ENCODE peak calls at places on chromosome 1, in ten cellular contexts. One of them, this sample, is unnamed. For H3K4me1, the result is how much of the 10 kb centered on the place peaks cover.

GRCh38 chr1:117127840-117128239 is 6.3 kb upstream of the TRIM45 start:
- DNase-seq in tibial artery: no peak
- DNase-seq in stomach: no peak
- DNase-seq in neuronal stem cell: no peak
- DNase-seq in fibroblast of lung: no peak
- DNase-seq in kidney: no peak
- DNase-seq in A549: no peak
- DNase-seq in neural progenitor cell: no peak
- DNase-seq in mammary epithelial cell: no peak
- DNase-seq in uterus: no peak
- DNase-seq in this sample: no peak

GRCh38 chr1:55212349-55213028 is 2.7 kb downstream of the USP24 start:
- DNase-seq in A549: no peak
- DNase-seq in kidney: no peak
- DNase-seq in neuronal stem cell: no peak
- DNase-seq in tibial artery: no peak
- DNase-seq in fibroblast of lung: no peak
- DNase-seq in neural progenitor cell: no peak
- DNase-seq in uterus: no peak
- DNase-seq in mammary epithelial cell: no peak
- DNase-seq in stomach: no peak
- DNase-seq in this sample: peak

GRCh38 chr1:195981448-195982139 is 626.6 kb downstream of the KCNT2 start:
- DNase-seq in fibroblast of lung: peak
- DNase-seq in tibial artery: no peak
- DNase-seq in neuronal stem cell: no peak
- DNase-seq in uterus: no peak
- DNase-seq in stomach: no peak
- DNase-seq in neural progenitor cell: no peak
- DNase-seq in kidney: no peak
- DNase-seq in mammary epithelial cell: peak
- DNase-seq in A549: peak
- DNase-seq in this sample: no peak

GRCh38 chr1:194723067-194723466 is 1536.7 kb upstream of the B3GALT2 start:
- DNase-seq in A549: no peak
- DNase-seq in stomach: no peak
- DNase-seq in fibroblast of lung: peak
- DNase-seq in mammary epithelial cell: peak
- DNase-seq in uterus: no peak
- DNase-seq in neural progenitor cell: no peak
- DNase-seq in tibial artery: no peak
- DNase-seq in kidney: no peak
- DNase-seq in neuronal stem cell: no peak
- DNase-seq in this sample: no peak

GRCh38 chr1:89697397-89697796 is 64.5 kb downstream of the LRRC8C start:
- DNase-seq in A549: no peak
- DNase-seq in kidney: no peak
- DNase-seq in stomach: no peak
- DNase-seq in mammary epithelial cell: no peak
- DNase-seq in neural progenitor cell: no peak
- DNase-seq in neuronal stem cell: no peak
- DNase-seq in tibial artery: no peak
- DNase-seq in uterus: no peak
- DNase-seq in fibroblast of lung: no peak
- DNase-seq in this sample: no peak

GRCh38 chr1:169117014-169117413 is 10.5 kb downstream of the ATP1B1 start:
- DNase-seq in uterus: no peak
- DNase-seq in fibroblast of lung: no peak
- DNase-seq in kidney: no peak
- DNase-seq in mammary epithelial cell: no peak
- DNase-seq in neural progenitor cell: no peak
- DNase-seq in neuronal stem cell: no peak
- DNase-seq in stomach: no peak
- DNase-seq in tibial artery: no peak
- DNase-seq in A549: no peak
- DNase-seq in this sample: no peak

GRCh38 chr1:163366555-163366954 is 44.8 kb downstream of the NUF2 start:
- DNase-seq in A549: no peak
- DNase-seq in tibial artery: no peak
- DNase-seq in stomach: no peak
- DNase-seq in kidney: no peak
- DNase-seq in uterus: no peak
- DNase-seq in mammary epithelial cell: no peak
- DNase-seq in neuronal stem cell: no peak
- DNase-seq in fibroblast of lung: no peak
- DNase-seq in neural progenitor cell: no peak
- DNase-seq in this sample: no peak

GRCh38 chr1:66401244-66401643 is 132.7 kb upstream of the SGIP1 start:
- DNase-seq in neuronal stem cell: no peak
- DNase-seq in neural progenitor cell: no peak
- DNase-seq in mammary epithelial cell: no peak
- DNase-seq in fibroblast of lung: no peak
- DNase-seq in kidney: no peak
- DNase-seq in A549: no peak
- DNase-seq in tibial artery: no peak
- DNase-seq in stomach: no peak
- DNase-seq in uterus: no peak
- DNase-seq in this sample: no peak

GRCh38 chr1:82565546-82565945 is 764.8 kb downstream of the ADGRL2 start:
- DNase-seq in uterus: no peak
- DNase-seq in kidney: no peak
- DNase-seq in neuronal stem cell: no peak
- DNase-seq in tibial artery: no peak
- DNase-seq in stomach: no peak
- DNase-seq in mammary epithelial cell: peak
- DNase-seq in neural progenitor cell: no peak
- DNase-seq in A549: no peak
- DNase-seq in fibroblast of lung: peak
- DNase-seq in this sample: no peak

GRCh38 chr1:3101127-3101939 is 32.3 kb downstream of the PRDM16 start:
- DNase-seq in tibial artery: no peak
- DNase-seq in stomach: no peak
- DNase-seq in uterus: no peak
- DNase-seq in kidney: no peak
- DNase-seq in fibroblast of lung: no peak
- DNase-seq in neuronal stem cell: peak
- DNase-seq in neural progenitor cell: peak
- DNase-seq in A549: no peak
- DNase-seq in mammary epithelial cell: no peak
- DNase-seq in this sample: no peak

GRCh38 chr1:30519201-30519763 is 204.1 kb downstream of the MATN1 start:
- DNase-seq in uterus: no peak
- DNase-seq in kidney: no peak
- DNase-seq in mammary epithelial cell: no peak
- DNase-seq in fibroblast of lung: no peak
- DNase-seq in neural progenitor cell: no peak
- DNase-seq in stomach: no peak
- DNase-seq in neuronal stem cell: no peak
- DNase-seq in A549: no peak
- DNase-seq in tibial artery: no peak
- DNase-seq in this sample: no peak

GRCh38 chr1:92583821-92584760 is 97.4 kb upstream of the GFI1 start:
- DNase-seq in neural progenitor cell: no peak
- DNase-seq in fibroblast of lung: peak
- DNase-seq in kidney: no peak
- DNase-seq in stomach: no peak
- DNase-seq in A549: no peak
- DNase-seq in mammary epithelial cell: peak
- DNase-seq in tibial artery: no peak
- DNase-seq in uterus: no peak
- DNase-seq in neuronal stem cell: no peak
- DNase-seq in this sample: no peak

DNA sequence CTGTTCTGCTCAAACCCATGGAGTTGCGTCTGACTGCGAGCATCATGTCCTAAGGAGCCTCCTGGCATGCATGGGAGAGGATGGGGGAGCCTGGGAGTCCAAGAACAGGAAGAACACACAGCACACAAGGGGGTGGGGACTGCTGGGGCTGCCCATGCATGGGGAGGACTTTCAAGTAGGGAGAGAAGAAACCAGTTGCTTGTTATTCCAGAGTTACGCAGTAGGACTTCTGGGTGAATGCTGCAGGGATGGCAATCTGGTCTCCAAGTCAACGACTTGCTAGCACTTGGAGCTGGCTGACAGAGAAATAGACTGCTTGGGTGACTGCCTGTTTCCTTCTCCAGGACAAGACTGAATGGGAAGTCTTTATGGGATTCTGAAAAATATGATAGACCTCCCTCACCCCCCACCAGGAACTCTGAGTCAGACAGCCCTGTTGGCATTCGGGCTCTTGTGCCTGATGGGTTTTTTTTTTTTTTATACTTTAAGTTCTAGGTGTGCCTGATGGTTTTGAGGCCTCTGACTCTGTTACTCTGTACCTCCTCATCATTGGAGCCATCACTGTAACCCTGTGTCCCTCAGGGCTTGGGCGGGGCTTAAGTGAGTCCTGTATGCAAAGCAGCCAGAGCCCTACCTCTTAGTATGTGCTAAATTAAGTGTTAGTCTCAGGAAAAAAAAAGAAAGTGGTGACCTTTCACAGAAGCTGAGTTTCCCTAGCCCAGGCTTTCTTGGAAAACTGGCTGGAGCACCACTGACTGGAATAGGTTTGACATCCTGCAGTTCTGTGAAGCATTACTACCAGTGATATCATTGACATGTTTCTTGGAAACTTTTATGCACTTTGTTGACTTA is 30.3 kb downstream of the MAP3K21 start:
- DNase-seq in fibroblast of lung: no peak
- DNase-seq in uterus: no peak
- DNase-seq in stomach: no peak
- DNase-seq in neuronal stem cell: no peak
- DNase-seq in tibial artery: no peak
- DNase-seq in A549: peak
- DNase-seq in kidney: peak
- DNase-seq in neural progenitor cell: no peak
- DNase-seq in mammary epithelial cell: no peak
- DNase-seq in this sample: no peak
- H3K27ac ChIP-seq in fibroblast of lung: no peak
- H3K27ac ChIP-seq in uterus: no peak
- H3K27ac ChIP-seq in stomach: no peak
- H3K27ac ChIP-seq in neuronal stem cell: no peak
- H3K27ac ChIP-seq in tibial artery: no peak
- H3K27ac ChIP-seq in A549: peak
- H3K27ac ChIP-seq in kidney: no peak
- H3K27ac ChIP-seq in neural progenitor cell: no peak
- H3K27ac ChIP-seq in mammary epithelial cell: no peak
- H3K27ac ChIP-seq in this sample: no peak

DNA sequence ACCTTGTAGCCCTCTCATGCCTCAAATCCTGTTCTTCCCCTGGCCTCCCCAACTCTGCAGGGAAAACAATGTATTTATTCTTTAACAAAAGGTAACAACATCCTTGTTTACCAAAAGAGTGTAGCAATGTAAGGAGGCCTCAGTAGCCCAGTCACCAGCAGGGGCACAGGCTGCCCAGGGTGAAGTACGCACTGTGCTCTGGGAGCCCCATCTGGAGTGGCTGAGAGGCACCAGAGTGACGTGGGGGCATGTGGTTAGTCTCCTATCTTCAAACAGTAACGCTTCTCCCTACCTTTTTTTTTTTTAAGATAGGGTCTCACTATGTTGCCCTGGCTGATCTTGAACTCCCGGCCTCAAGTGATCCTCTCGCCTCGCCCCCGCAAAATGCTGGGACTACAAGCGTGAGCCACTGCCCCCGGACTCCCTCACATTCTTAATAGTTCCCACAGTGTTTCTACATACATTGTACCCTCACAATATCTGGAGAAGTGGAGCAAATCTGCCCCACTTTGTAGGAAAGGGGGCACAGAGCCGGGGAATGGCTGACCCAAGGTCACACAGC is 51.3 kb upstream of the ECE1 start:
- DNase-seq in fibroblast of lung: no peak
- DNase-seq in mammary epithelial cell: no peak
- DNase-seq in stomach: no peak
- DNase-seq in neural progenitor cell: no peak
- DNase-seq in tibial artery: no peak
- DNase-seq in neuronal stem cell: no peak
- DNase-seq in A549: no peak
- DNase-seq in uterus: no peak
- DNase-seq in kidney: no peak
- DNase-seq in this sample: no peak
- H3K4me1 ChIP-seq in fibroblast of lung: under half
- H3K4me1 ChIP-seq in mammary epithelial cell: under half
- H3K4me1 ChIP-seq in stomach: half or more
- H3K4me1 ChIP-seq in neural progenitor cell: under half
- H3K4me1 ChIP-seq in tibial artery: half or more
- H3K4me1 ChIP-seq in neuronal stem cell: under half
- H3K4me1 ChIP-seq in A549: half or more
- H3K4me1 ChIP-seq in uterus: under half
- H3K4me1 ChIP-seq in kidney: half or more
- H3K4me1 ChIP-seq in this sample: under half

DNA sequence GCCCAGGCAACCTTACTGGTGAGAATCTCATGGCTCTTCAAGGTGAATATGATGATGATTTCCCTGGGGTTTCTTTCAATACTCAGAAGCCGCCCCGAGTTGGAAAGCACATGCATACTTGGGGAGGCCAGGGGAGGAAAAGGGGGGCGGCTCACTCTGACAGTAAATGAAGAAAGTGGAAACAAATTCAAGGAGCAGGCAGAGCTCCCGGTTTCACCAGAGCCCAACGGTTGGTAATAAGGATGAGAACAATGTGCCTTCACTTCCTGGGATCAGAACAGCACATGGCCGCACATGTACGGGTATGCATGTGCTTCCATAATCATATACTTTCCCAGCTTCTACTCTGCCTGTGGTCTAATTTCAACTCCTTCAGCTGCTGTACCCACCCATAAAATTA is 3.8 kb upstream of the ARHGEF2 start:
- DNase-seq in stomach: no peak
- DNase-seq in tibial artery: no peak
- DNase-seq in fibroblast of lung: no peak
- DNase-seq in A549: no peak
- DNase-seq in uterus: no peak
- DNase-seq in neural progenitor cell: no peak
- DNase-seq in mammary epithelial cell: no peak
- DNase-seq in kidney: no peak
- DNase-seq in neuronal stem cell: no peak
- DNase-seq in this sample: no peak
- H3K4me3 ChIP-seq in stomach: no peak
- H3K4me3 ChIP-seq in tibial artery: peak
- H3K4me3 ChIP-seq in fibroblast of lung: peak
- H3K4me3 ChIP-seq in A549: peak
- H3K4me3 ChIP-seq in uterus: peak
- H3K4me3 ChIP-seq in neural progenitor cell: no peak
- H3K4me3 ChIP-seq in mammary epithelial cell: no peak
- H3K4me3 ChIP-seq in kidney: no peak
- H3K4me3 ChIP-seq in neuronal stem cell: no peak
- H3K4me3 ChIP-seq in this sample: peak

DNA sequence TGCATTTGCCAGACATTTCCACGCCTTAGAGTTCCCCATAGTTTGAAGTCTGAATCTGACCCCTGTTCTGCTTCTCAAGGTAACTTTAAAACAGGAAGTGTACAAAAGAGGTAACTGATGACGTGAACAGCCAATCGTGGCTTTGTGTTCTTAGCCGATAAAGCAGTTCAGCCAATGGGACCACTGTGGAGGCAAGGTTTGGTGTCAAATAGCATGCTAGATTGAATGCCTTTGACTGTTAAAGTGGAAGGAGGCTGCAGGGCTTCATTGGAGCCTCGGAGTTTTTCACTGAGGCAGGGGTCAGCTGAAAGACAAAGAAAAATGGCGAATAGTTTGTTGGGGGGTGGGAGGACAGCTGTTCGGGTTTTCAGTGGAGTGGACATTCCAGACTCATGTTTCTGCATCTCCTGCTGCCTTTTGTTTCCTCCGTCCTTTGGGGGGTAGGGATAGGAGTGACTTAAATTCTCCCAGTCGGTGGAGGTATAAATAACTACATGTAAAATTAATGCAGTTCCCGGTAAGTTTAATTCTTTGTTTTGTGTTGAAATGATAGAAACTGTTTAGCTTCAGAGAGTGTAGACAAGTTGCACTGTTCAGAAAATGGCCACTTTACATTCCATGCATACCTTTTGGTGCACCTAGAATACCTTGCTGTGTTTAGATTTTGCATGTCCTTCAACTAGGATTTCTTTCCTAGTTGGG is 17.7 kb downstream of the NFYC start:
- DNase-seq in neuronal stem cell: peak
- DNase-seq in neural progenitor cell: peak
- DNase-seq in kidney: no peak
- DNase-seq in fibroblast of lung: peak
- DNase-seq in mammary epithelial cell: peak
- DNase-seq in tibial artery: peak
- DNase-seq in A549: peak
- DNase-seq in uterus: peak
- DNase-seq in stomach: peak
- DNase-seq in this sample: peak
- H3K27ac ChIP-seq in neuronal stem cell: peak
- H3K27ac ChIP-seq in neural progenitor cell: peak
- H3K27ac ChIP-seq in kidney: peak
- H3K27ac ChIP-seq in fibroblast of lung: peak
- H3K27ac ChIP-seq in mammary epithelial cell: peak
- H3K27ac ChIP-seq in tibial artery: peak
- H3K27ac ChIP-seq in A549: peak
- H3K27ac ChIP-seq in uterus: peak
- H3K27ac ChIP-seq in stomach: peak
- H3K27ac ChIP-seq in this sample: peak

This sample was measured in OCI-LY7.